ENCODE peak calls at places on chromosome 11, in six cellular contexts. M is adipocyte, Y is AG04450, N is GM12865, U is AG10803, B is sigmoid colon. W is an unnamed sample.

GRCh38 chr11:48079602-48080001 is 99.2 kb downstream of the PTPRJ start:
- DNase-seq in B (no peak), N (no peak), U (no peak), M (no peak), Y (no peak), W (no peak)

GRCh38 chr11:71078482-71078881 is 173.9 kb downstream of the SHANK2 start:
- DNase-seq in N (no peak), M (no peak), Y (no peak), U (no peak), B (no peak), W (no peak)

GRCh38 chr11:65071907-65072630 is 11.8 kb downstream of the CDCA5 start:
- DNase-seq in Y (no peak), N (peak), U (no peak), M (no peak), B (no peak), W (no peak)

GRCh38 chr11:69632900-69633299 is 8.1 kb upstream of the CCND1 start:
- DNase-seq in U (no peak), B (peak), N (no peak), Y (no peak), M (no peak), W (no peak)

GRCh38 chr11:34512810-34513673 is 552 bp downstream of the ELF5 start:
- DNase-seq in Y (no peak), M (peak), B (no peak), U (peak), N (peak), W (peak)

GRCh38 chr11:84430661-84431060 is 1144.5 kb upstream of the CCDC90B start:
- DNase-seq in Y (no peak), N (no peak), U (no peak), B (no peak), M (no peak), W (no peak)

GRCh38 chr11:27757953-27758352 is 57.7 kb upstream of the BDNF start:
- DNase-seq in B (no peak), Y (peak), M (peak), U (peak), N (no peak), W (peak)

GRCh38 chr11:45180158-45180887 is 33.9 kb downstream of the PRDM11 start:
- DNase-seq in U (no peak), Y (no peak), B (peak), M (peak), N (peak), W (no peak)

GRCh38 chr11:34308821-34309585 is 48.8 kb downstream of the ABTB2 start:
- DNase-seq in N (no peak), M (peak), U (peak), Y (no peak), B (no peak), W (peak)

GRCh38 chr11:10518891-10519290 is 22.1 kb downstream of the RNF141 start:
- DNase-seq in N (no peak), U (no peak), M (no peak), Y (no peak), B (no peak), W (no peak)

GRCh38 chr11:121968638-121969037 is 147.4 kb downstream of the BLID start:
- DNase-seq in M (peak), Y (no peak), U (peak), N (no peak), B (no peak), W (no peak)

GRCh38 chr11:119474682-119475596 is 52.0 kb upstream of the THY1 start:
- DNase-seq in M (peak), U (peak), N (peak), Y (no peak), B (peak), W (peak)

GRCh38 chr11:28110108-28110838 is 2.1 kb downstream of the METTL15 start:
- DNase-seq in M (peak), N (peak), Y (peak), U (peak), B (peak), W (peak)

GRCh38 chr11:117818036-117818858 is 6.3 kb downstream of the FXYD2 start:
- DNase-seq in N (peak), Y (no peak), M (no peak), U (no peak), B (no peak), W (no peak)

GRCh38 chr11:2804701-2805387 is 80.7 kb downstream of the CDKN1C start:
- DNase-seq in N (no peak), M (no peak), Y (no peak), B (peak), U (no peak), W (no peak)

GRCh38 chr11:122524532-122524882 is 131.0 kb upstream of the UBASH3B start:
- DNase-seq in M (peak), Y (no peak), U (peak), B (no peak), N (no peak), W (peak)

GRCh38 chr11:1694064-1694845 is 2.7 kb upstream of the KRTAP5-6 start:
- DNase-seq in U (peak), B (peak), Y (peak), M (peak), N (peak), W (peak)

GRCh38 chr11:1691878-1692707 is 4.9 kb upstream of the KRTAP5-6 start:
- DNase-seq in U (no peak), B (no peak), N (no peak), Y (no peak), M (no peak), W (no peak)

GRCh38 chr11:1694846-1695547 is 2.0 kb upstream of the KRTAP5-6 start:
- DNase-seq in Y (no peak), U (no peak), B (no peak), N (no peak), M (no peak), W (no peak)

GRCh38 chr11:1692708-1693326 is 4.2 kb upstream of the KRTAP5-6 start:
- DNase-seq in B (no peak), U (no peak), M (no peak), Y (no peak), N (no peak), W (no peak)

DNA sequence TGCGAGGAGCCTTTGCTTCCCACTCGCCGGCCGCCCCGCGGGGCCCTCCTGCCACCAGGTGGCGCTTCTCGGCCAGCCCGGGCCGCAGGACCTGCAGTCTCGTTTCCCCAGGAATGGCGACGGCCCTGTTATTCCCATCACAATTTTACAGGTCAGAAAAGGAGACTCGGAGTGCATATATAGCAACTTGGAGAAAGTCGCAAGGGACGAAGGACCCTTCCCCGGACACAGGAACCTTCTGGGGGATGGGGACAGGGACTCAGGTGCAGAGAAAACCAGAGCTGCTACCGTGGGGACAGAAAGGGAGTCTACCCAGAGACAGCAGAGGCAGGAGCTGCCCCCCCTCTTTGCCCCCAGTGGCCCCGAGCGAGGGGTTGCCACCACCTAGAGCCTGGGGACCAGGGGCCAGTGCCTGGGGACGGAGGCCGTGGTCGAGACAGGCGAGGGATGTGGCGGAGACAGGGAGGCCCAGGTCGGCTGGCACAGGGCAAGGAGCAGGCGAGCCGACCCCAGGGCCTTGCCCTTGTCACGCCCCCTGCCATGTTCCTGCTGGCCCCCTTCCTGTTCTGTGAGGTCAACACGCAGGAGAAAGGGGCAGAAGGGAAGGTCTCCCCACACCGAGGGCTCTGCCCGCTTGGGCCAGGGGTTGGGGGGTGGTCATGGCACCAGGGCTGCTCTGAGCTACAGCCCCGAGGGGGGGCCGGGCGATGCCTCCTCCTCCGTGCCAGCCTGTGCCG is 3.5 kb upstream of the KRTAP5-6 start:
- DNase-seq in N (peak), U (peak), Y (peak), B (peak), M (peak), W (peak)
- H3K4me3 ChIP-seq in N (no peak), U (peak), Y (peak), B (peak), M (no peak), W (peak)

GRCh38 chr11:64060263-64060860 is 24.6 kb downstream of the FLRT1 start:
- DNase-seq in N (no peak), M (no peak), Y (no peak), B (no peak), U (no peak), W (no peak)
- H3K4me3 ChIP-seq in N (peak), M (peak), Y (peak), B (peak), U (peak), W (peak)

DNA sequence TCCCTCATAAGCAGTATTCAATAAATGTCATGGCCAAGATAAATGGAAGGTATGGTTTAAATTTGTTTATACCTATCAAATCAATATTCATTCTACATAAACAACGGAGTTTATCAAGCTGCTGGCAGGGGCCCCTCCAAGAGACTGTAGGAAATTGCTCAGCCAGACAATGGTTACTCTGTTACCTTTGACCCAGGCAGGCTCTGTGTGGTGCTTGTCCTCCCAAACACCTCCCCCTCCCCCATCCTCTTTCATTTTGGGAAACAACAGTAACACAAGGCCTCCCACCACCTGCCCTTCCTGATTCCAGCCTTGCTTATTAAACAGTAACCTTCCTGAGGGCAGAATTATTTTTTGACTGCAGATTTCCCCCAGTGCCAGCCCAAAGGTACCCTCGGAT is 10.5 kb upstream of the ZBTB16 start:
- DNase-seq in M (no peak), U (no peak), N (no peak), B (no peak), Y (no peak), W (no peak)
- H3K4me3 ChIP-seq in M (no peak), U (no peak), N (no peak), B (no peak), Y (no peak), W (no peak)

GRCh38 chr11:86372586-86372985 is 2.1 kb upstream of the CCDC81 start:
- DNase-seq in N (no peak), Y (no peak), B (no peak), M (no peak), U (no peak), W (no peak)

GRCh38 chr11:86370922-86371614 is 3.6 kb upstream of the CCDC81 start:
- DNase-seq in M (peak), B (no peak), U (peak), Y (no peak), N (no peak), W (peak)

GRCh38 chr11:86377972-86378371 is 3.3 kb downstream of the CCDC81 start:
- DNase-seq in N (no peak), Y (no peak), M (no peak), B (no peak), U (no peak), W (no peak)

GRCh38 chr11:86374121-86374520 is 566 bp upstream of the CCDC81 start:
- DNase-seq in Y (no peak), U (no peak), N (no peak), M (no peak), B (no peak), W (no peak)

DNA sequence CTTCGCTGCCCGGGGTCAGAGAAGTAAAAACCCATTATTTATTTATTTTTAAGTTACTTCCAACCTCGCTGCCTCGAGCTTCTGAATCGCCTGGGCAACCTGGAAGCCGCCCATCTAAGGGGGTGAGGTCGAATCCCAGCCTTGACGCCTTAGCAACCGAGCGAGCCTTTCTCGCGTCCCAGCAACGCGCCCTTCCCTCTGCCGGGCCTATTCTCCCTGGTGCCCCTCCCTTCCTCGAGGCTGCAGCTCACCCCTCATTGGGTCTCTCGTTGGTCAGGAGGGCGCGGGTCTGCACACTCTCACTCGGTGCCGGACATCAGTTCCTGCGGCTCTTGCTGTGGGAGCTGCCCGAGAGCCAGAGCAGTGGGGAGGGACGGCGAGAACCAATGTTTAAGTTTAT is at the start of gene CCDC81:
- DNase-seq in M (no peak), N (no peak), U (no peak), Y (no peak), B (no peak), W (peak)
- H3K4me3 ChIP-seq in M (peak), N (no peak), U (peak), Y (peak), B (no peak), W (peak)

W was measured in fibroblast of the aortic adventitia.